ENCODE peak calls at places on chromosomes 3 and 15, in six cellular contexts. F is Peyer's patch, Z is stomach, A is NB4, X is K562, W is transverse colon. V is an unnamed sample.

GRCh38 chr3:20073068-20073467 is 32.8 kb downstream of the KAT2B start:
- DNase-seq in X (no peak), W (no peak), A (no peak), Z (no peak), F (no peak), V (no peak)

GRCh38 chr3:108091498-108092259 is 848 bp upstream of the CD47 start:
- DNase-seq in X (no peak), Z (peak), W (peak), F (no peak), A (no peak), V (peak)

GRCh38 chr3:186909078-186909853 is 21.1 kb upstream of the ST6GAL1 start:
- DNase-seq in F (peak), W (peak), X (peak), Z (peak), A (peak), V (peak)

GRCh38 chr15:87269566-87269965 is 987.0 kb downstream of the NTRK3 start:
- DNase-seq in A (no peak), F (no peak), Z (no peak), W (no peak), X (no peak), V (no peak)

GRCh38 chr15:78004919-78005634 is 72.4 kb downstream of the TBC1D2B start:
- DNase-seq in W (peak), A (no peak), Z (peak), X (no peak), F (peak), V (no peak)

GRCh38 chr3:111072016-111072891 is 638 bp downstream of the NECTIN3 start:
- DNase-seq in X (no peak), F (no peak), W (peak), A (no peak), Z (peak), V (no peak)

GRCh38 chr3:10017636-10018292 is 8.5 kb upstream of the FANCD2 start:
- DNase-seq in A (peak), W (no peak), F (no peak), Z (no peak), X (no peak), V (no peak)

GRCh38 chr3:177294221-177294620 is 96.9 kb upstream of the TBL1XR1 start:
- DNase-seq in W (no peak), A (no peak), F (no peak), X (no peak), Z (peak), V (peak)

GRCh38 chr15:95326689-95327525 is 1003.6 kb upstream of the NR2F2 start:
- DNase-seq in F (no peak), W (no peak), Z (no peak), X (no peak), A (no peak), V (no peak)
- TF ChIP-seq POLR2A in F (no peak), W (no peak), Z (no peak), X (no peak), A (no peak), V (no peak)

GRCh38 chr3:45730409-45731154 is 41.4 kb downstream of the SACM1L start:
- DNase-seq in Z (no peak), F (no peak), X (no peak), W (no peak), A (no peak), V (no peak)
- TF ChIP-seq POLR2A in Z (no peak), F (no peak), X (no peak), W (no peak), A (no peak), V (no peak)

GRCh38 chr3:16510620-16511319 is 2.7 kb downstream of the RFTN1 start:
- DNase-seq in Z (no peak), X (no peak), F (no peak), A (no peak), W (no peak), V (no peak)

GRCh38 chr3:16511561-16512434 is 1.7 kb downstream of the RFTN1 start:
- DNase-seq in A (peak), W (peak), F (peak), X (no peak), Z (peak), V (peak)

GRCh38 chr3:16508591-16508995 is 4.9 kb downstream of the RFTN1 start:
- DNase-seq in F (no peak), W (no peak), A (no peak), X (no peak), Z (no peak), V (no peak)

GRCh38 chr3:16508242-16508575 is 5.3 kb downstream of the RFTN1 start:
- DNase-seq in F (no peak), X (no peak), A (no peak), W (no peak), Z (no peak), V (no peak)

GRCh38 chr3:16509721-16510619 is 3.5 kb downstream of the RFTN1 start:
- DNase-seq in A (no peak), X (no peak), F (peak), W (no peak), Z (no peak), V (no peak)
- TF ChIP-seq POLR2A in A (no peak), X (no peak), F (no peak), W (no peak), Z (no peak), V (no peak)

GRCh38 chr3:125681146-125681545 is 85.8 kb upstream of the OSBPL11 start:
- DNase-seq in Z (no peak), W (no peak), A (no peak), X (no peak), F (no peak), V (no peak)

GRCh38 chr3:125684199-125684598 is 88.9 kb upstream of the OSBPL11 start:
- DNase-seq in W (no peak), F (no peak), A (peak), Z (peak), X (no peak), V (peak)

GRCh38 chr3:125683067-125683844 is 88.0 kb upstream of the OSBPL11 start:
- DNase-seq in F (no peak), Z (no peak), A (no peak), W (peak), X (no peak), V (no peak)

GRCh38 chr3:125679258-125679657 is 84.0 kb upstream of the OSBPL11 start:
- DNase-seq in Z (no peak), F (no peak), A (no peak), W (no peak), X (no peak), V (no peak)
- TF ChIP-seq POLR2A in Z (no peak), F (no peak), A (no peak), W (no peak), X (no peak), V (no peak)

DNA sequence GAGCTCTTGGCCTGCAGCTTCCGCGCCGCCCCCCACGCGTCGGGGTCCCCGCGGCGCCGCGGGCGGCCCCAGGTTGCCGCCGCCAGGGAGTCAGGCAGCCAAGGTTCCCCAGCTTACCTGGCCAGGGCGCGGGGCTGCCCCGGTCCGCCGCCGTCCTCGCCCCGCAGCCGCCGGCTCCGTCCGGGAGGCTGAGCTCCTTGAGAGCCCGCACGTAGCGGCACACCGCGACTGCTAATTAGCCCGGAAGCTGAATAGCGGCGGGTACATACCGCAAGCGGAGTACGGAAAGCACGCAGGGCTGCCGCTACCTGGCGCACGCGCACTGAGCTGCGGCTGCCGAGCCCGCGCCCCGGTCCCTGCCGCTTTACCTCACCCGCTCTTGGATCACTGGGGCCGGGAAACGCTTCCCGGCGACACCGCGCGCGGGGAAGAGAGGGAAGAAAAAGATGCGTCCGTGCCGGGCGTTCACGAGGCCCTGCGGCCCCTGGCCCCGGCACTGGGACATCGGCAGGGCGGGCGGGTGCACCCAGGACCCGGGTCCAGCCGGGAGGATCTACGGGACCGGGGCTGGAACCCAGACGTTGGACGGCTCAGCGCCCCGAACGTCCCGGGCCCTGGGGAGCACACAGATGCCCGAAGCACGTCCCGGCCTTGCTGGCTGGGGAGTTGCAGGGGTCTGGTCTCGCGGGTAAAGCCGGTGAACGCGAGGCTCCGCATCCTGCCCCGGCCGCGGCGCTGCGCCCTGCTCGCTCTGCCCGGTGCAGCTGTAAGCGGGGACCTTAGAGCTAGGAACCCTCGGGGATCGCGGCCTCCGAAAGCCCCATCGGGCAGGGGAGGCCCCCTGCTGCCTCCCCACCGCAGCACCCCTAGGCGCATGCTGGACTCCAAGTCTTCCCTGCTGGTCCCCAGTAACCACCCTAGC is at the start of gene GOLGA8B:
- DNase-seq in F (peak), Z (peak), A (peak), W (peak), X (peak), V (peak)
- TF ChIP-seq POLR2A in F (peak), Z (no peak), A (peak), W (peak), X (peak), V (peak)

DNA sequence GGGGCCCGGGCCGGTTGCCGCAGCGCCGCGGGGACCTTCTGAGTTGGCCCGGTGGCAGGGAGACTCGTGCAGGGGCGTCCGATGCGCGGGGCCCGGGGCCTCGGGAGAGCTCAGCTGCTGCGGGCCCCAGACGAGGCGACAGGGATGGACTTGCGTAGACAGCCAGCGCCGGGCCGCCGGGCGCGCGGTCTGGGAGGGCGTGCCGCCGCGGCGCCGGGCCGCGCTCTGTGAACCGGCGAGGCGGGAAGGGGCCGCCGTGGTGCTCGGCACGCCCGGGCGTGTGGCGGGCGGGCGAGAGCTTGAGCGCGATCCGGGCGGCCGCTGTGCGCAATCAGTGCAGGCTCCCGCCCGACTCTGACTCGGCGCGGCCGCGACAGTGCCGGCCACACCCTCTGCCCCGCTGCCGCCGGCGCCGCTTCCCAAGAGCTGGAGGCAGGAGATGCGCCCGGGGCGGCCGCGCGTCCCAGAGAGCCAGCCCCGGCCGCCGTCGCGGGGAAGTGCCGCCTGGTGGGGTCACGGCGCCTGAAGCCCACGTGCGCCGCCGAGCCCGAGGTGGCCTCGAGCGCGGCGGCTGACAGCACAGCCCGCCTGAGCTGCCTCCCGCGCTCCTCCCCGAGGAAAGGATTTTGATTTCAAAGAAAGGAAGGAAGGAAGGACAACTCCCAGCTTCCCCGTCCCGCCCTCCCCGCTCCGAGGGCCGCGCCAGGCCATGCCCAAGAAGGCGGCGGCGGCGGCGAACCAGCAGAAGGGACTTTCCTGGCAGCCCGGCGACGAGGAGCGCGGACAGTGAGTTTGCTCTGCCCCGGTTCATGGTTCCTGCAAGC is 669 bp downstream of the TLNRD1 start:
- DNase-seq in Z (peak), W (peak), F (peak), A (peak), X (peak), V (peak)
- TF ChIP-seq POLR2A in Z (no peak), W (peak), F (no peak), A (no peak), X (no peak), V (no peak)

DNA sequence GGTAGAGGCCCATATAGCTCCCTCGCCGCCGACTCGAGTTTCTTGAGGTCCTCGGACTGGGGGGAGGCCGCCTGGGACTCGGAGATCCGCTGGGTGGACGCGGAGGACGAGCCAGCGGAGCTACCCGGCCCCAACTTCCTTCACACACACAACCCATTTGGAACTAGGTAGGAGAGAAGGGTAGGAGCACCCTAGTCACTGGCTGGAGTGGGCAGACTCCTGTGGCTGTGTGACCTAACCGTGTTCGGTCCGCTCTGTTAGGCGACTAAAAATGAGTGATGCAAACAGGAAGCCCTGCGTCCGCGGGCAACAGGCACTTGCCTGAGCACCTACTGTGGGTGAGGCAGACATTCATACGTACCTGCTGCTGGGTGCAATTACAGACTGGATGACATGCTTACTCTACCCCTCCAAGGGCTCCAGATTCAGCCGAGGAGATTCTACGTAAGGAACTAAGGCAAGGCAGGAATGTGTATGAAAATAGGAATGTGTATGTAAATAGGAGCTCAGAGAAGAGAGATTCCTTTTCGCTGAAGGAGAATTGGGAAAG is 4.6 kb upstream of the SIN3A start:
- DNase-seq in A (peak), X (no peak), Z (peak), F (peak), W (peak), V (peak)
- TF ChIP-seq POLR2A in A (no peak), X (peak), Z (no peak), F (no peak), W (peak), V (peak)

DNA sequence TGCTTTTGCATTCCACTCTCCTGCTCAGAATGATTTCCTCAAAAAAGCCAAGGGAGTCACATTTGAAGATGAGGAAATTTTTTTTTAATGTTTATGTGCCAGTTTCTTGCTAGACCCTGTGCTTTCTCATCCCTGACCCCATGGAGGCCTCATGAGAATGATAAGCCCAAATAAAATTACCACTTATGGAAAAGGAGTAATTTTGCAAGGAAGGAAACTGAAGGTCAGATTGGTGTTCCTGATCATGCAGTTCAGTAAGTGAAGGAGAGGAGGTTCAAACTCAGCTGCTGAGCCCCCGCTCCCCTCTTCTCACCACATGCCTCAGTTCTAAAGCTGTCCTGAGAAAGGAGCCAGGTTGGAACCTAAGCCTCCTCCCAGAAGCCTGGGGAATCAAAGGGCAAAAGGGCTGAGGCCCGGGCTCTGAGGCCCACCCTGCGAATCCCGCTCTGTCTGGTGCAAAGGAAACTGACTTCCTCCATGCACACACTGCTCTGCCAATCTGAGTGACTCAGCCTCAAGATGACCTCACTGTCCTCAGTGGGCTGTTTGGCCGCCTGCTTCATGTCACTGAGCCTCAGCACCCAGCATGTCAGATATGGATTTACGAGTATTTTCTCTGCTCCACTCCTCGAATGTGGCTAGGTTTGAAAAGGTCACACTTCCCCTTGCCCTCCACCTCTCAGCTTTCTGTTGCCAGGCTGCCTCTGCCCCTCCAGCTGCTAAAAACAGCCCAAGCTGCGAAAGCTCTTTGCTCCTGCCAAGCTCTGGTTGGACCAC is 56.9 kb upstream of the FLNB start:
- DNase-seq in A (peak), X (peak), W (peak), F (no peak), Z (peak), V (peak)
- TF ChIP-seq POLR2A in A (no peak), X (peak), W (no peak), F (no peak), Z (no peak), V (no peak)

V was measured in erythroblast.